ENCODE peak calls at places on chromosomes 16 and 17, in four cellular contexts. S is cardiac muscle cell, W is GM23248, U is body of pancreas. M is an unnamed sample. For H3K27me3 and H3K4me1, the result is how much of the 10 kb centered on the place peaks cover.

GRCh38 chr16:88941933-88942909 is 34.8 kb downstream of the CBFA2T3 start:
- DNase-seq in W (peak), U (peak), S (peak), M (peak)

GRCh38 chr16:57253410-57253927 is 8.4 kb downstream of the ARL2BP start:
- DNase-seq in W (peak), S (no peak), U (no peak), M (no peak)

GRCh38 chr16:87945351-87946042 is 5.7 kb upstream of the BANP start:
- DNase-seq in S (peak), U (peak), W (peak), M (peak)

GRCh38 chr17:73595068-73595865 is 49.0 kb downstream of the SDK2 start:
- DNase-seq in S (peak), U (no peak), W (no peak), M (peak)

GRCh38 chr17:14434506-14434905 is 133.6 kb downstream of the HS3ST3B1 start:
- DNase-seq in W (no peak), U (no peak), S (no peak), M (no peak)

GRCh38 chr16:84543931-84544776 is 39.7 kb upstream of the MEAK7 start:
- DNase-seq in W (peak), S (no peak), U (no peak), M (no peak)

GRCh38 chr16:12752159-12752558 is 51.5 kb downstream of the CPPED1 start:
- DNase-seq in W (no peak), U (no peak), S (no peak), M (no peak)

GRCh38 chr16:71526111-71526998 is at the start of gene CHST4:
- DNase-seq in U (no peak), S (peak), W (peak), M (no peak)

GRCh38 chr16:83470406-83470805 is 337.4 kb upstream of the HSBP1 start:
- DNase-seq in S (no peak), W (peak), U (no peak), M (no peak)

GRCh38 chr16:27458196-27458728 is 56.3 kb downstream of the IL21R start:
- DNase-seq in W (no peak), S (no peak), U (no peak), M (no peak)

GRCh38 chr16:14449790-14450463 is 180.1 kb downstream of the PARN start:
- DNase-seq in W (peak), U (no peak), S (no peak), M (no peak)

GRCh38 chr17:79802736-79803420 is 6.0 kb upstream of the CBX8 start:
- DNase-seq in S (no peak), U (no peak), W (no peak), M (no peak)
- H3K27me3 ChIP-seq in S (half or more), U (under half), W (half or more), M (half or more)

DNA sequence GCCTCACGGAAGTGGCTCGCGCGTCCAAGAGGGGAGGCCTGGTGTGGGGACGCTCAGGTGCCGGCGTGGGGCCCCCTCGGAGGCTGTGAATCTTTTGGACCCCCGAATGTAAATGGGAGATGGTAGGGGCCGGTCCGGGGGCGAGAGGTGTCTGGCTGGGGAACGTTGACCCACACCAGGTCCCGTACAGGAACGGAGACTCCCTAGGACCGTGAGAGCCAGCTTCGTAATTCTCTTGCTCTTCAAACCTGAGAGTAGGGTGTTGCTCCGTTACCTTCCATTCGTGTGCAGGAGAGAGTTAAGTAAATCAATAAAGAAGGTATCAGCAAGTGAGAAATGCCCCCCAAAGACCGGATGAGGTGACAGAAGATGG is 483 bp downstream of the LYRM1 start:
- DNase-seq in W (no peak), S (no peak), U (no peak), M (no peak)
- H3K4me1 ChIP-seq in W (half or more), S (under half), U (half or more), M (half or more)

DNA sequence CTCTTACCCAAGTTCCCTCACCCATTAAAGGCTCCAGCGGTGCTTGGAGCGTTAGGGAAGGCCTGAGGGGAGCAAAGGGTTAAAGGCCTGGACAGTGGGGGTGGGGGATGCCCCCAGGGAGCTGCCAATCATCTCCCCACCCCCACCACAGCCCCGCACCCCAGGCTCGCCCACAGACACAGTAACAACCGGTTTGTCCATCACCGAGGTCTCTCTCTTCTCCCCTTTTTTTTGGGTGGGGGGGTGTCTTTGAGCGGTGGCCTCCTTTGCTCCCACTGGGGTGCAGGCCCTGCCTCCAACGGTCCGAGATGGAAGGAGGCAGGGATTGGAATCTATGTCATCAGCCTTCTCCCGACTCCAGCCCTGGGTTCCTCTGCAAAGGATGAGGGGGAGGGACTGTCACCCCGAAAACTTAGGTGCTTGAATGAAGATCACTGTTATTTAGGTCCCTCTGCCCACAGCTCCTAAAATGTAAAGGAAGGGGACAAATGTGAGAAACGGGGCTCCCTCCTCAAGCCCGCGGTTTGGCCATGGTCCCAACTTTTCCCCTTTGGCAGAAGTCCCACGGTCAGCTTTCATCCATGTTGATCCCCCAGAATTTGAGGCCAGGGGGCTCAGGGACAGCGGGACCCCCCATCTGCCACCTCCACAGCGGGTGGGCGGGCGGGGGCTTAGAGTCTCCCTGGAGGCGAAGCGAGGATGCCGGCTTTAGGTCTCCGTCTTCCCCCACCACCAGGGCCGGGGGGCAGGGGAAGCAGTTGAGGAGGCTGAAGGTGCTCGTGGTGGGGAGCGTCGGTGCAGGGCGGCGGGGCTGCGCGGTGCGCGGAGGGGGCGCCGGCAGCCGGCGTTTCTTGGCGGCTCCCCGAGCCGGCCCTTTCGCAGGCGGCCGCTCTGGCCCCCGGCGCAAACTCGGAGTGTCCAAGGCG is 1.7 kb downstream of the EPOP start:
- DNase-seq in W (no peak), S (no peak), U (no peak), M (no peak)
- H3K4me3 ChIP-seq in W (peak), S (peak), U (peak), M (no peak)

DNA sequence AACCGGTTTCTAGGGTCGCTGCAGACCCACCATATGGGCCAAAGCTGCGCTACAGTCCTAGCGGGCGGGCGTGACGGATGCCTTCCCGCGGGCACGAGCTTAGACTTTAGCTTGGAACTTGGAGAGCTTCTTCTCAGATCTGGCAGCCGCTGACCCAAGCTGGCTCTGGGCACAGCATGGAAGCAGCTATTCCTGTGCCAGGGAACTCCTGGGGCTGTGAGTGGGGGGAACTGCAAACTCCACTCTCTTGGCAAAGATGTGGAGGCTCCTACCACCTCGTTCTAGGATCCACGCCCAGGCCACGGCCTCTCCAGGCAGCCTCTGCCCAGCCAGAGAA is 8.8 kb downstream of the FAAP100 start:
- DNase-seq in S (no peak), W (no peak), U (no peak), M (peak)
- H3K27me3 ChIP-seq in S (under half), W (under half), U (under half), M (under half)

DNA sequence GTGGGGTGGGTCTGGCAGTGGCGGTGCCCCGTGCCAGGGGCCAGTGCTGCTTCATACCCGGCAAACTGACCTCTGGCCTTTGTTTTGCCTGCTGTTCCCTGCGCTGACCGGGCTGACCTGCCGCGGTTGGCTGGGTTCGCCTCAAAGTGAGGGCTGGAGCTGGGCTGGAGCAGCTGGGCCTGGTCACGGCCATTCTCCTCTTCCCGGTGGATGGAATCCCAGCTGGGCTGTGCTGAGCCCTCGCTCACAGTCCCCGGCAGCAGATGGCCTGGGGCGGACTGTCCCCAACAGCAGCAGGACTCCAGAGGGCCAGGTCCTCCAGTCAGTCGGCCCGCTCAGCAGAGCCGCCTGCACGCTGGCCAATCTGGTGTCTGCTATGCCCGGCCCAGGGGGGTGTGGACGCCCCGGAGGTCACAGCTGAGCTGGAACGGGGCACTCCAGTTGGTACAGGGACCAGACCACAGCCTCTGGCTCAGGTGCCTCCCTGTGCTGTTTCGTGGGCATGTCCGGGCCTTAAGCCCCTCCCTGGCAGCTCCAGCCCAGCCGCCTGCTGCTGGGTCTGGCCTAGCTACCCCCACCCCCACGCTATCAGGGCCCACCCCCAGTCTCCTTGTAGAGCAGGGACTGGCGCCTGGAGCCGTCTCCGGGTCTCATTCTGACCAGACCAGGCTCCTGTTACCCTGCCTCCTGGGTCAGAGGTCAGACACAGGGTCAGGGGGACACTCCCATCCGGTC is 1.3 kb upstream of the WFIKKN1 start:
- DNase-seq in S (peak), W (no peak), U (peak), M (no peak)
- H3K4me1 ChIP-seq in S (under half), W (under half), U (under half), M (under half)

DNA sequence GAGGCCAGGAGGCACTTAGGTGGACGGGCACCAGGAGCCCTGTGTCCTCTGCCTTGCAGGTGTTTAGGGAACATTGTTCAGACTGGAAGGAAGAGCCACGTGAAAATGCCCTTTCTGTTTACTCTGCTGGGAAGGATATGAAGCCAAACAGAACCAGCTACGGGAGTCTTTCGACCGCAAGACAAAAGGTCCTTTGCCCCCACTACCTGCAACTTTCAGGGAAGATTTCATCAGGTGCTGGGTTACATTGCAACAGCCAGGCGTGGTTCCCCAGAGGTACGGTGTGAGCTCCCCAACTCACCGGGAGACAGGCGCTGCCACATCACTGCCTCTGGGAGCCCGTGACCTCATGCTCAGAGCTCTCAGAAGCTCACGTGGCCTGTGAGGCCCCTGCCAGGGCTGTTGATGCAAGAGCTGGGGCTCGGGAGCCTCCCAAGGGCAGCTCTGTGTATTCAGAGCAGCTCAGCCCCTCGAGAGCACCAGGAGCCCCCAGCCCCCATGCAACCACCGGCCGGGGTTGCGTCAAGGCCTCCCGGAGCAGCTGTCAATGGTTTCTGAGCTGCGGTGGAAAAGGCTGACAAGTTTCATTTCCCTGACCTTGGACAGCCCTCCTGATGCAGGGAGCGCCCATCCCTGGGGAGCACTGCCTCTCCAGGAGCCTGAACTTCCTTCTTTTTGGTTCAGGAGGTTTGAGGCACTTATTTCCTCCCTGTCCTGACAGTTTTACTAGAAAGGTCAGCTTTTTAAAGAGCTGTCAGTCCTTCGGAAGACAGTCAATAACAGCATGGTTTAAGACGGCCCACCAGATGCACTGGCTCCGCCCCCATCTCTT is 42.1 kb downstream of the TBC1D16 start:
- DNase-seq in S (peak), U (peak), W (peak), M (peak)
- H3K4me3 ChIP-seq in S (no peak), U (no peak), W (peak), M (no peak)

GRCh38 chr16:1341495-1342388 is 8.3 kb downstream of the BAIAP3 start:
- DNase-seq in W (no peak), U (no peak), S (no peak), M (no peak)
- H3K27me3 ChIP-seq in W (under half), U (under half), S (under half), M (under half)